ENCODE peak calls at places on chromosomes 6 and 20, in five cellular contexts. A, U, X, O and J are unnamed samples.

GRCh38 chr20:32159766-32160221 is 47.7 kb downstream of the PLAGL2 start:
- DNase-seq in A (no peak), U (no peak), X (no peak), O (no peak), J (no peak)

GRCh38 chr20:57450931-57451330 is 59.7 kb downstream of the RBM38 start:
- DNase-seq in A (no peak), U (no peak), X (no peak), O (no peak), J (peak; percentile 41)

GRCh38 chr20:8524716-8525343 is 392.8 kb downstream of the PLCB1 start:
- DNase-seq in A (no peak), U (no peak), X (no peak), O (no peak), J (no peak)

GRCh38 chr6:73236147-73236750 is 11.0 kb upstream of the KHDC1L start:
- DNase-seq in A (peak; percentile 97), U (no peak), X (peak; percentile 72), O (no peak), J (no peak)

GRCh38 chr6:155889405-155889804 is 433.8 kb upstream of the NOX3 start:
- DNase-seq in A (no peak), U (no peak), X (no peak), O (no peak), J (no peak)

GRCh38 chr6:130406935-130407532 is 41.2 kb downstream of the TMEM200A start:
- DNase-seq in A (no peak), U (no peak), X (no peak), O (no peak), J (no peak)

GRCh38 chr6:79601020-79601609 is 30.0 kb upstream of the SH3BGRL2 start:
- DNase-seq in A (peak; percentile 88), U (no peak), X (peak; percentile 68), O (no peak), J (no peak)

GRCh38 chr20:59214619-59215547 is 51.3 kb downstream of the ZNF831 start:
- DNase-seq in A (no peak), U (no peak), X (no peak), O (no peak), J (no peak)

GRCh38 chr6:79536615-79536968 is 638 bp downstream of the LCA5 start:
- DNase-seq in A (peak; percentile 31), U (peak; percentile 87), X (no peak), O (peak; percentile 39), J (peak; percentile 53)

GRCh38 chr6:83885984-83886383 is 26.5 kb downstream of the CYB5R4 start:
- DNase-seq in A (no peak), U (no peak), X (no peak), O (no peak), J (no peak)

GRCh38 chr20:41168281-41169183 is 31.2 kb downstream of the PLCG1 start:
- DNase-seq in A (no peak), U (peak; percentile 76), X (no peak), O (peak; percentile 10), J (peak; percentile 39)

GRCh38 chr6:147660334-147661311 is 152.1 kb downstream of the SAMD5 start:
- DNase-seq in A (no peak), U (no peak), X (no peak), O (no peak), J (no peak)
- TF ChIP-seq POLR2A in A (no peak), U (no peak), X (no peak), O (no peak), J (no peak)

DNA sequence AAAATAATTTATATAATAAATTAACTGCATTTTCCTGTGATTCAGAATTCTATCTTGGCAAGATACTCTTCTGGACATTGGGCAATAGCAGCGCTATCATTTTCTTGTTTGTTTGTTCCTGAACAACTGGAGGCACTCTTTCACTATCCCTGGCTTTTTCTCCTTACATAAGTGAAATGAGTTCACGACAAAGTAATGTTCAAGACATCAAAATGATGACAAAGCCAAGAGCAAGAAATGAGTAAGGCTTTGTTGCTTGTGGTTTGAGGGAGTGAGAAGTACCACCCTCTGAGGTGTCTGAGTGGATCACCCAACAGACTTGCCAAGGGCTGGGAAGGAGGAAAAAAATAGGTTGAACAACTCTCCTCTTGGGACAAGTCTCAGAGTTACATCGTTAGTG is 466.6 kb upstream of the JAG1 start:
- DNase-seq in A (peak; percentile 84), U (no peak), X (peak; percentile 69), O (no peak), J (no peak)
- TF ChIP-seq CTCF in A (peak; percentile 12), U (no peak), X (no peak), O (no peak), J (no peak)

DNA sequence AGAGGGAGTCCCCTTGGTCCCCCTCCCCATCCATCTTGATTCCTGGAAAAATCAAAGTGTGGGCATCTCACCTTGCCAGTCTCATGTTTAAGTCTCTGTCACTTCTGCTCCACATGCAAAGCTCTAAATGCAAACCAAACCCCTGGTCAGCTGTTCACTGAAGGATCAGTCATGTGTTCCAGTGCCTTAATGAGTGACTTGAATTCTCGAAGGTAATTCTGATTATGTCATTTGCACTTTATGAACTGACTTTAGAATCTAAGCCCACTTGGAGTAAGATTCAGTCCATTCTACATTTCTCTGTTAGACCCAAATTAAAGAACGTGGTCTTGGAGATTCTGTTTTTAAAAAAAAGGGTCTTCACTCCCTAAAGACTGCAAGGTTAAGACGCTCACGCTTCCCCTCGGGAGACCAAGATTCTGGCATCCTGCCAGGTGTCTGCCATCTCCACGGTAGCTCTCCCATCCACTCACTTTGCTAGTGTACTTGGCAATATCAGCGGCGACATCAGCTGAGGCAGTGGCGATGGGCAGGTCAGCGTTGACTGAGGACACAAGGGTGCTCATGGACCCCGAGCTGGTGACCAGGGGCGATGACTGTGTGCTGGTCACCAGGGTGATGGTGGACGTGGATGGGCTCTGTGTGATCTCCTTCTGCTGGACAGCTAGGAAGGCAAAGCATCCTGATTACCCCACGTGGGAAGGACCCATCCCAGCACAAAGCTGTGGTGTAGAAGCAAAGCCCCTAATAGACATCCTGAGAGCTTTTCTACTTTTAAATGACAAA is 120.5 kb downstream of the ZMYND8 start:
- DNase-seq in A (no peak), U (no peak), X (no peak), O (no peak), J (no peak)
- TF ChIP-seq POLR2A in A (no peak), U (no peak), X (no peak), O (no peak), J (no peak)

GRCh38 chr20:12531626-12532025 is 477.1 kb upstream of the SPTLC3 start:
- DNase-seq in A (no peak), U (no peak), X (no peak), O (no peak), J (no peak)

GRCh38 chr20:12528591-12529041 is 480.2 kb upstream of the SPTLC3 start:
- DNase-seq in A (no peak), U (no peak), X (no peak), O (no peak), J (no peak)
- TF ChIP-seq CTCF in A (no peak), U (no peak), X (no peak), O (no peak), J (no peak)

DNA sequence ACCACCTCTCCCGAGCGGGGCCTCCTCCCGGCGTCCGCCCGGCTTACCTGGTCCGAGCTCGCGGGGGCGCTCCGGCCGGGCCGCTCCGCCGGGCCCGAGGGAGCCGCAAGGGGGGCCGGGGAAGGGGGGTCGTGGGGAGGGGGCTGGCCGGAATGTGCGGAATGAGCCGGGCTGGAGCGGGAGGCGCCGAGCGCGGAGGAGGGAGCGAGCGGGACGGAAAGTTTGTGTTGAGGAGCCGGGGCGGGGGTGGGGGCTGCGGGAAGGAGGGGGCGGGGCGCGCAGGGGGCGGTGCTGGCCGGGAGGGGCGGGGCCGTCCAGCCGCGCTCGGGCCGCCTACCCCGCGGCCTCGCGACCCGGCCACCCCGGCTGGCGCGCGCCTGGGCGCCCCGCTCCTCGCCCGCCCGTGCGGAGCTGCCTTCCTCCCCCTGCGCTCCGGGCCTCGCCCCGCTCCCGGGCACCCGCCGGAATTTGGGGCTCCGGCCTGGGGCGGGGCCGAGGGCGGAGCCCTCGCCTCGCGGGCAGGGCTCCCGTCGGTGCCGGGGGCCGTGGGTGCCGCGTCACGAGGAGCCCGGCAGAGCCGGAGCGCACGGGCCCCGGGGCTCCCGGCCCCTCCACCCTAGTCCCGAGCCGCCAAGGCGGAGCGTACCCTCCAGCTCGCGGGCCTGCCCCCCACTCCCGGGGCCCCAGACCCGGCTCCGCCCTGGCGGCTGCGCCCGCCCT is at the start of gene TEAD3:
- DNase-seq in A (peak; percentile 56), U (peak; percentile 94), X (no peak), O (peak; percentile 72), J (peak; percentile 85)
- TF ChIP-seq POLR2A in A (peak; percentile 75), U (peak; percentile 18), X (peak; percentile 20), O (no peak), J (no peak)

DNA sequence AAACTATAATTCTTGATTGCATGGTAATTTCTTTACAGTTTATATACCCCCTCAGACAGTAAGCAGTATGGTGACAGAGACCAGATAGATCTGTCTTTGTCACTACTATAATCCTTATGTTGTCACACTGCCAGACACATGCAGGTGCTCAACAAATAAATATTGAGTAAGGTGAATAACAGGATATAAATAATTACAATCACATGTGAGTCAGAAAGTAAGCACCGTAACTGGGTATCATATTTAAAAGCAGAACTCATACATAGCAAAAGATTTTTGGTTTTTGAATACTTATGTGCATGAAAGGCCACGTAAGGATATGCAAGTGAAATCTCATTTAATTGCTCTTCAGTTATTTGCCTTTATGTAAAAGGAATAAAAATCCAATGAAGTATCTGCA is 17.4 kb downstream of the CNBD2 start:
- DNase-seq in A (no peak), U (no peak), X (no peak), O (no peak), J (no peak)
- TF ChIP-seq CTCF in A (no peak), U (no peak), X (no peak), O (no peak), J (no peak)

GRCh38 chr6:144216668-144217218 is 66.4 kb downstream of the STX11 start:
- DNase-seq in A (no peak), U (no peak), X (no peak), O (no peak), J (no peak)

GRCh38 chr6:144215402-144215931 is 65.2 kb downstream of the STX11 start:
- DNase-seq in A (no peak), U (peak; percentile 87), X (no peak), O (no peak), J (peak; percentile 41)

GRCh38 chr6:144214622-144215401 is 64.5 kb downstream of the STX11 start:
- DNase-seq in A (no peak), U (no peak), X (no peak), O (no peak), J (no peak)

GRCh38 chr6:144217264-144217663 is 66.9 kb downstream of the STX11 start:
- DNase-seq in A (no peak), U (no peak), X (no peak), O (no peak), J (no peak)

DNA sequence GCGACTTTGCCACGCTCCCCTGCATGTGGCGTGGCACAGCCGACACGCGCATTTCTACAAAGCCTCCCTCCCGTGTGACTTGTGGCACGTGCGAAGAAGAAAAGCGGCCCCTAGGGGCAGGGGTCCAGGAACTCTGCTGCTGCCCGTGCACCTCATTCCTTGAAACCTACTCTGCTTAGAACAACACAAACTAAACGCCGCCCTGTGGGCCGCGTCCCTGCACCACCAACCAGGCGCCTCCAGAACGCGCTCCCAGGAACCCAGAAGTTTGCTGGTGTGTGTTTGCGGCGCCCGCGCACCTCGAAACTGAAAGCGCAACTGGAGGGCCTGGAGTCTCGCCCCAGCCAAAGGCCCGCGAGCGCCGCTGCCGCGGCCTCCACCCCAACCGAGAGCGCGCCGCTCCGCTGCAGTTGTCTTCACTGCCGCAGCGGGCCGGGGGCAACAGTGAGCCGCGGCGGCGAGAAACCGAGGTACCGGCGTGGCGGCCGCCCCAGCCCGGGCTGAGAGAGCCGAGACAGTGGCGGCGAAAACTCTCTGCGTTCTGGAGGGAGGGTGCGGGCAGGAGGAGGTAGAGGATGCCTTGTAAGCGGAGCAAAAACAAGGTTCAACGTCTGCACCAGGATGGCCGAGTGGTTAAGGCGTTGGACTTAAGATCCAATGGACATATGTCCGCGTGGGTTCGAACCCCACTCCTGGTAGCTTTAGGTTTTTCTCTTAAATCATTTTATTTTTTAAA is 65.8 kb downstream of the STX11 start:
- DNase-seq in A (peak; percentile 98), U (peak; percentile 99), X (peak; percentile 96), O (peak; percentile 95), J (peak; percentile 96)
- TF ChIP-seq POLR2A in A (peak; percentile 33), U (no peak), X (no peak), O (no peak), J (peak; percentile 46)

GRCh38 chr20:53764416-53764800 is 170.8 kb upstream of the ZNF217 start:
- DNase-seq in A (no peak), U (no peak), X (no peak), O (no peak), J (no peak)
- TF ChIP-seq CTCF in A (no peak), U (no peak), X (no peak), O (no peak), J (no peak)